ENCODE peak calls at places on chromosomes 2 and 18, in five cellular contexts. One of them, this sample, is unnamed.

GRCh38 chr2:221767106-221767878 is 195.2 kb upstream of the EPHA4 start:
- DNase-seq in amygdala: no peak
- DNase-seq in PC-9: no peak
- DNase-seq in GM20000: no peak
- DNase-seq in transverse colon: no peak
- DNase-seq in this sample: no peak

GRCh38 chr18:79632765-79633164 is 46.8 kb upstream of the CTDP1 start:
- DNase-seq in amygdala: no peak
- DNase-seq in PC-9: no peak
- DNase-seq in GM20000: no peak
- DNase-seq in transverse colon: no peak
- DNase-seq in this sample: no peak

GRCh38 chr2:122481717-122482116 is 726.3 kb downstream of the TSN start:
- DNase-seq in amygdala: no peak
- DNase-seq in PC-9: no peak
- DNase-seq in GM20000: no peak
- DNase-seq in transverse colon: no peak
- DNase-seq in this sample: no peak

GRCh38 chr2:52386433-52386832 is 1354.5 kb upstream of the NRXN1 start:
- DNase-seq in amygdala: no peak
- DNase-seq in PC-9: no peak
- DNase-seq in GM20000: no peak
- DNase-seq in transverse colon: no peak
- DNase-seq in this sample: no peak

GRCh38 chr2:238453842-238454241 is 27.1 kb downstream of the ASB1 start:
- DNase-seq in amygdala: no peak
- DNase-seq in PC-9: no peak
- DNase-seq in GM20000: no peak
- DNase-seq in transverse colon: no peak
- DNase-seq in this sample: no peak

GRCh38 chr2:50196775-50197482 is 835.0 kb downstream of the NRXN1 start:
- DNase-seq in amygdala: no peak
- DNase-seq in PC-9: no peak
- DNase-seq in GM20000: no peak
- DNase-seq in transverse colon: no peak
- DNase-seq in this sample: no peak

GRCh38 chr2:212939777-212940531 is 211.5 kb downstream of the IKZF2 start:
- DNase-seq in amygdala: no peak
- DNase-seq in PC-9: peak; percentile 52
- DNase-seq in GM20000: no peak
- DNase-seq in transverse colon: peak; percentile 75
- DNase-seq in this sample: no peak

GRCh38 chr2:239319261-239319661 is 81.6 kb downstream of the HDAC4 start:
- DNase-seq in amygdala: no peak
- DNase-seq in PC-9: peak; percentile 27
- DNase-seq in GM20000: no peak
- DNase-seq in transverse colon: peak; percentile 54
- DNase-seq in this sample: peak; percentile 24

GRCh38 chr2:197179744-197180498 is 130.7 kb downstream of the ANKRD44 start:
- DNase-seq in amygdala: no peak
- DNase-seq in PC-9: no peak
- DNase-seq in GM20000: no peak
- DNase-seq in transverse colon: no peak
- DNase-seq in this sample: no peak

GRCh38 chr2:51717318-51717717 is 685.4 kb upstream of the NRXN1 start:
- DNase-seq in amygdala: no peak
- DNase-seq in PC-9: no peak
- DNase-seq in GM20000: no peak
- DNase-seq in transverse colon: no peak
- DNase-seq in this sample: no peak

GRCh38 chr2:30931841-30932407 is 124.7 kb upstream of the CAPN13 start:
- DNase-seq in amygdala: no peak
- DNase-seq in PC-9: no peak
- DNase-seq in GM20000: no peak
- DNase-seq in transverse colon: no peak
- DNase-seq in this sample: no peak

GRCh38 chr2:138255670-138256069 is 245.9 kb upstream of the SPOPL start:
- DNase-seq in amygdala: no peak
- DNase-seq in PC-9: no peak
- DNase-seq in GM20000: no peak
- DNase-seq in transverse colon: no peak
- DNase-seq in this sample: no peak

GRCh38 chr18:76697441-76697901 is 124.9 kb upstream of the ZNF236 start:
- DNase-seq in amygdala: no peak
- DNase-seq in PC-9: no peak
- DNase-seq in GM20000: no peak
- DNase-seq in transverse colon: peak; percentile 26
- DNase-seq in this sample: no peak

GRCh38 chr2:35374845-35375244 is 980.7 kb upstream of the CRIM1 start:
- DNase-seq in amygdala: no peak
- DNase-seq in PC-9: no peak
- DNase-seq in GM20000: no peak
- DNase-seq in transverse colon: no peak
- DNase-seq in this sample: no peak

GRCh38 chr2:197600306-197600705 is 75.1 kb downstream of the RFTN2 start:
- DNase-seq in amygdala: no peak
- DNase-seq in PC-9: no peak
- DNase-seq in GM20000: no peak
- DNase-seq in transverse colon: no peak
- DNase-seq in this sample: no peak

GRCh38 chr2:57190007-57190406 is 856.6 kb upstream of the VRK2 start:
- DNase-seq in amygdala: no peak
- DNase-seq in PC-9: no peak
- DNase-seq in GM20000: no peak
- DNase-seq in transverse colon: no peak
- DNase-seq in this sample: no peak

GRCh38 chr2:949894-950626 is 589 bp upstream of the SNTG2 start:
- DNase-seq in amygdala: no peak
- DNase-seq in PC-9: no peak
- DNase-seq in GM20000: peak; percentile 35
- DNase-seq in transverse colon: no peak
- DNase-seq in this sample: no peak

GRCh38 chr2:27264253-27264752 is 1.5 kb upstream of the SLC30A3 start:
- DNase-seq in amygdala: no peak
- DNase-seq in PC-9: no peak
- DNase-seq in GM20000: no peak
- DNase-seq in transverse colon: no peak
- DNase-seq in this sample: no peak

GRCh38 chr2:30514134-30514860 is 67.3 kb downstream of the LCLAT1 start:
- DNase-seq in amygdala: no peak
- DNase-seq in PC-9: no peak
- DNase-seq in GM20000: peak; percentile 7
- DNase-seq in transverse colon: no peak
- DNase-seq in this sample: no peak

GRCh38 chr18:54684786-54685185 is 93.7 kb downstream of the DYNAP start:
- DNase-seq in amygdala: no peak
- DNase-seq in PC-9: no peak
- DNase-seq in GM20000: no peak
- DNase-seq in transverse colon: no peak
- DNase-seq in this sample: no peak

GRCh38 chr2:4258563-4258962 is 555.2 kb downstream of the DCDC2C start:
- DNase-seq in amygdala: no peak
- DNase-seq in PC-9: no peak
- DNase-seq in GM20000: no peak
- DNase-seq in transverse colon: no peak
- DNase-seq in this sample: no peak

GRCh38 chr2:237888389-237888788 is 29.0 kb downstream of the RAMP1 start:
- DNase-seq in amygdala: no peak
- DNase-seq in PC-9: no peak
- DNase-seq in GM20000: no peak
- DNase-seq in transverse colon: no peak
- DNase-seq in this sample: no peak

GRCh38 chr2:41840702-41841551 is 206.9 kb upstream of the PKDCC start:
- DNase-seq in amygdala: peak; percentile 86
- DNase-seq in PC-9: peak; percentile 97
- DNase-seq in GM20000: peak; percentile 91
- DNase-seq in transverse colon: peak; percentile 98
- DNase-seq in this sample: peak; percentile 88

GRCh38 chr2:127485051-127485693 is 41.1 kb downstream of the IWS1 start:
- DNase-seq in amygdala: no peak
- DNase-seq in PC-9: no peak
- DNase-seq in GM20000: no peak
- DNase-seq in transverse colon: no peak
- DNase-seq in this sample: no peak

GRCh38 chr18:51614967-51615571 is 417.6 kb upstream of the MEX3C start:
- DNase-seq in amygdala: no peak
- DNase-seq in PC-9: peak; percentile 41
- DNase-seq in GM20000: no peak
- DNase-seq in transverse colon: no peak
- DNase-seq in this sample: peak; percentile 39

This sample was measured in omental fat pad.